ENCODE peak calls at places on chromosomes 5 and 9, in seven cellular contexts. One of them, this sample, is unnamed.

GRCh38 chr5:141821430-141821925 is 56.7 kb downstream of the PCDH1 start:
- DNase-seq in AG04450: peak
- DNase-seq in tibial artery: no peak
- DNase-seq in thyroid gland: no peak
- DNase-seq in breast epithelium: no peak
- DNase-seq in heart left ventricle: no peak
- DNase-seq in OCI-LY7: no peak
- DNase-seq in this sample: peak

GRCh38 chr5:55172051-55172899 is 702 bp downstream of the CDC20B start:
- DNase-seq in AG04450: peak
- DNase-seq in tibial artery: peak
- DNase-seq in thyroid gland: peak
- DNase-seq in breast epithelium: peak
- DNase-seq in heart left ventricle: peak
- DNase-seq in OCI-LY7: peak
- DNase-seq in this sample: peak

GRCh38 chr9:90095682-90096081 is 490.9 kb downstream of the GADD45G start:
- DNase-seq in AG04450: no peak
- DNase-seq in tibial artery: no peak
- DNase-seq in thyroid gland: no peak
- DNase-seq in breast epithelium: no peak
- DNase-seq in heart left ventricle: no peak
- DNase-seq in OCI-LY7: no peak
- DNase-seq in this sample: no peak

GRCh38 chr5:22560115-22560514 is 293.0 kb downstream of the CDH12 start:
- DNase-seq in AG04450: peak
- DNase-seq in tibial artery: no peak
- DNase-seq in thyroid gland: no peak
- DNase-seq in breast epithelium: no peak
- DNase-seq in heart left ventricle: no peak
- DNase-seq in OCI-LY7: no peak
- DNase-seq in this sample: no peak

GRCh38 chr9:22374021-22374420 is 72.6 kb upstream of the DMRTA1 start:
- DNase-seq in AG04450: no peak
- DNase-seq in tibial artery: no peak
- DNase-seq in thyroid gland: no peak
- DNase-seq in breast epithelium: no peak
- DNase-seq in heart left ventricle: no peak
- DNase-seq in OCI-LY7: no peak
- DNase-seq in this sample: no peak

GRCh38 chr5:149168276-149168675 is 27.0 kb downstream of the ABLIM3 start:
- DNase-seq in AG04450: no peak
- DNase-seq in tibial artery: no peak
- DNase-seq in thyroid gland: no peak
- DNase-seq in breast epithelium: no peak
- DNase-seq in heart left ventricle: no peak
- DNase-seq in OCI-LY7: no peak
- DNase-seq in this sample: no peak

GRCh38 chr5:144469106-144469505 is 298.4 kb downstream of the KCTD16 start:
- DNase-seq in AG04450: no peak
- DNase-seq in tibial artery: no peak
- DNase-seq in thyroid gland: no peak
- DNase-seq in breast epithelium: no peak
- DNase-seq in heart left ventricle: no peak
- DNase-seq in OCI-LY7: no peak
- DNase-seq in this sample: peak

GRCh38 chr9:37466037-37466709 is 923 bp upstream of the ZBTB5 start:
- DNase-seq in AG04450: peak
- DNase-seq in tibial artery: peak
- DNase-seq in thyroid gland: peak
- DNase-seq in breast epithelium: peak
- DNase-seq in heart left ventricle: peak
- DNase-seq in OCI-LY7: peak
- DNase-seq in this sample: no peak

GRCh38 chr5:112757468-112758208 is 20.0 kb downstream of the APC start:
- DNase-seq in AG04450: no peak
- DNase-seq in tibial artery: no peak
- DNase-seq in thyroid gland: no peak
- DNase-seq in breast epithelium: no peak
- DNase-seq in heart left ventricle: no peak
- DNase-seq in OCI-LY7: peak
- DNase-seq in this sample: no peak

GRCh38 chr9:134190232-134191121 is 26.1 kb upstream of the RNU6ATAC start:
- DNase-seq in AG04450: no peak
- DNase-seq in tibial artery: peak
- DNase-seq in thyroid gland: no peak
- DNase-seq in breast epithelium: no peak
- DNase-seq in heart left ventricle: peak
- DNase-seq in OCI-LY7: no peak
- DNase-seq in this sample: no peak

GRCh38 chr5:163350083-163350482 is 87.3 kb upstream of the CCNG1 start:
- DNase-seq in AG04450: no peak
- DNase-seq in tibial artery: no peak
- DNase-seq in thyroid gland: no peak
- DNase-seq in breast epithelium: no peak
- DNase-seq in heart left ventricle: no peak
- DNase-seq in OCI-LY7: no peak
- DNase-seq in this sample: no peak

GRCh38 chr5:61052870-61053269 is 107.9 kb downstream of the NDUFAF2 start:
- DNase-seq in AG04450: peak
- DNase-seq in tibial artery: no peak
- DNase-seq in thyroid gland: no peak
- DNase-seq in breast epithelium: no peak
- DNase-seq in heart left ventricle: no peak
- DNase-seq in OCI-LY7: no peak
- DNase-seq in this sample: peak

GRCh38 chr5:173671121-173671949 is 54.9 kb upstream of the BOD1 start:
- DNase-seq in AG04450: no peak
- DNase-seq in tibial artery: peak
- DNase-seq in thyroid gland: peak
- DNase-seq in breast epithelium: peak
- DNase-seq in heart left ventricle: peak
- DNase-seq in OCI-LY7: no peak
- DNase-seq in this sample: no peak

GRCh38 chr5:129379406-129379805 is 80.7 kb upstream of the ADAMTS19 start:
- DNase-seq in AG04450: no peak
- DNase-seq in tibial artery: no peak
- DNase-seq in thyroid gland: no peak
- DNase-seq in breast epithelium: no peak
- DNase-seq in heart left ventricle: no peak
- DNase-seq in OCI-LY7: no peak
- DNase-seq in this sample: no peak

GRCh38 chr5:150638053-150638444 is 2.4 kb upstream of the SYNPO start:
- DNase-seq in AG04450: no peak
- DNase-seq in tibial artery: no peak
- DNase-seq in thyroid gland: no peak
- DNase-seq in breast epithelium: no peak
- DNase-seq in heart left ventricle: no peak
- DNase-seq in OCI-LY7: no peak
- DNase-seq in this sample: no peak

GRCh38 chr9:94888775-94889174 is 162.3 kb downstream of the AOPEP start:
- DNase-seq in AG04450: no peak
- DNase-seq in tibial artery: no peak
- DNase-seq in thyroid gland: no peak
- DNase-seq in breast epithelium: no peak
- DNase-seq in heart left ventricle: no peak
- DNase-seq in OCI-LY7: no peak
- DNase-seq in this sample: no peak

GRCh38 chr5:148268556-148268955 is at the start of gene SPINK13:
- DNase-seq in AG04450: no peak
- DNase-seq in tibial artery: peak
- DNase-seq in thyroid gland: peak
- DNase-seq in breast epithelium: no peak
- DNase-seq in heart left ventricle: no peak
- DNase-seq in OCI-LY7: no peak
- DNase-seq in this sample: peak

GRCh38 chr9:113221800-113222481 is 597 bp downstream of the SLC31A1 start:
- DNase-seq in AG04450: no peak
- DNase-seq in tibial artery: no peak
- DNase-seq in thyroid gland: no peak
- DNase-seq in breast epithelium: no peak
- DNase-seq in heart left ventricle: no peak
- DNase-seq in OCI-LY7: peak
- DNase-seq in this sample: no peak

GRCh38 chr9:108636023-108636422 is 219.8 kb downstream of the ACTL7B start:
- DNase-seq in AG04450: no peak
- DNase-seq in tibial artery: no peak
- DNase-seq in thyroid gland: no peak
- DNase-seq in breast epithelium: no peak
- DNase-seq in heart left ventricle: no peak
- DNase-seq in OCI-LY7: no peak
- DNase-seq in this sample: no peak

GRCh38 chr5:95620870-95621838 is 1.3 kb downstream of the GPR150 start:
- DNase-seq in AG04450: no peak
- DNase-seq in tibial artery: no peak
- DNase-seq in thyroid gland: peak
- DNase-seq in breast epithelium: no peak
- DNase-seq in heart left ventricle: peak
- DNase-seq in OCI-LY7: no peak
- DNase-seq in this sample: no peak

GRCh38 chr9:137490532-137491186 is 31.5 kb upstream of the NSMF start:
- DNase-seq in AG04450: no peak
- DNase-seq in tibial artery: no peak
- DNase-seq in thyroid gland: no peak
- DNase-seq in breast epithelium: no peak
- DNase-seq in heart left ventricle: no peak
- DNase-seq in OCI-LY7: no peak
- DNase-seq in this sample: no peak

GRCh38 chr9:70340572-70340971 is 73.9 kb downstream of the KLF9 start:
- DNase-seq in AG04450: no peak
- DNase-seq in tibial artery: no peak
- DNase-seq in thyroid gland: no peak
- DNase-seq in breast epithelium: no peak
- DNase-seq in heart left ventricle: no peak
- DNase-seq in OCI-LY7: peak
- DNase-seq in this sample: no peak

GRCh38 chr5:1462358-1462757 is 17.1 kb upstream of the SLC6A3 start:
- DNase-seq in AG04450: no peak
- DNase-seq in tibial artery: no peak
- DNase-seq in thyroid gland: no peak
- DNase-seq in breast epithelium: no peak
- DNase-seq in heart left ventricle: no peak
- DNase-seq in OCI-LY7: no peak
- DNase-seq in this sample: no peak

GRCh38 chr5:181020716-181021115 is 19.4 kb upstream of the BTNL9 start:
- DNase-seq in AG04450: no peak
- DNase-seq in tibial artery: no peak
- DNase-seq in thyroid gland: peak
- DNase-seq in breast epithelium: no peak
- DNase-seq in heart left ventricle: no peak
- DNase-seq in OCI-LY7: no peak
- DNase-seq in this sample: no peak
- H3K4me3 ChIP-seq in AG04450: no peak
- H3K4me3 ChIP-seq in tibial artery: no peak
- H3K4me3 ChIP-seq in thyroid gland: no peak
- H3K4me3 ChIP-seq in breast epithelium: no peak
- H3K4me3 ChIP-seq in heart left ventricle: no peak
- H3K4me3 ChIP-seq in OCI-LY7: no peak
- H3K4me3 ChIP-seq in this sample: no peak

GRCh38 chr5:93893050-93893449 is 151.7 kb upstream of the POU5F2 start:
- DNase-seq in AG04450: no peak
- DNase-seq in tibial artery: no peak
- DNase-seq in thyroid gland: no peak
- DNase-seq in breast epithelium: no peak
- DNase-seq in heart left ventricle: no peak
- DNase-seq in OCI-LY7: no peak
- DNase-seq in this sample: no peak

GRCh38 chr5:93890657-93891056 is 149.3 kb upstream of the POU5F2 start:
- DNase-seq in AG04450: no peak
- DNase-seq in tibial artery: no peak
- DNase-seq in thyroid gland: no peak
- DNase-seq in breast epithelium: no peak
- DNase-seq in heart left ventricle: no peak
- DNase-seq in OCI-LY7: no peak
- DNase-seq in this sample: no peak

GRCh38 chr5:93891491-93892480 is 150.4 kb upstream of the POU5F2 start:
- DNase-seq in AG04450: no peak
- DNase-seq in tibial artery: no peak
- DNase-seq in thyroid gland: no peak
- DNase-seq in breast epithelium: no peak
- DNase-seq in heart left ventricle: no peak
- DNase-seq in OCI-LY7: no peak
- DNase-seq in this sample: no peak

GRCh38 chr5:93892481-93892880 is 151.1 kb upstream of the POU5F2 start:
- DNase-seq in AG04450: no peak
- DNase-seq in tibial artery: no peak
- DNase-seq in thyroid gland: no peak
- DNase-seq in breast epithelium: no peak
- DNase-seq in heart left ventricle: no peak
- DNase-seq in OCI-LY7: no peak
- DNase-seq in this sample: no peak

GRCh38 chr5:93894471-93895354 is 153.3 kb upstream of the POU5F2 start:
- DNase-seq in AG04450: no peak
- DNase-seq in tibial artery: no peak
- DNase-seq in thyroid gland: no peak
- DNase-seq in breast epithelium: no peak
- DNase-seq in heart left ventricle: no peak
- DNase-seq in OCI-LY7: no peak
- DNase-seq in this sample: no peak
- TF ChIP-seq CTCF in AG04450: peak
- TF ChIP-seq CTCF in tibial artery: no peak
- TF ChIP-seq CTCF in thyroid gland: no peak
- TF ChIP-seq CTCF in breast epithelium: no peak
- TF ChIP-seq CTCF in heart left ventricle: peak
- TF ChIP-seq CTCF in OCI-LY7: peak
- TF ChIP-seq CTCF in this sample: peak

DNA sequence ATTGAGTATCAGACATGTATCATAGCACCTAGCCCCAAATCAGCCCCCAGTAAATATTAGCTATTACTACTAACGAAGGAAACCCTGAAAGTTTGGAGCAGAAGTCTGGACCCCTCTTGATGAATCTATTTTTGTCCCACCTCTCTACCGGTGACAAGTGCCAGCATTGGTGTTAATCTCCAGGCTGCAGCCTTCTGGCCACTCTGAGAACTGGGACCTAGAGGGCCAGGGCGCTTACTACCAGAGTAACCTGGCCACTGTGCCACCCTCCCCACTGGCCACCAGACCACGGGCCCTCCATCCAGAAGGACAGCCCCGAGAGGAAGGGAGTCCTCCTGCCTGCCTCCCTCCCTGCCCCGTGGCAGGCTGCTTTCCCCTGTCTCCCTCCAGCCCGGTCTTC is 349 bp downstream of the KCNMB1 start:
- DNase-seq in AG04450: no peak
- DNase-seq in tibial artery: no peak
- DNase-seq in thyroid gland: no peak
- DNase-seq in breast epithelium: no peak
- DNase-seq in heart left ventricle: no peak
- DNase-seq in OCI-LY7: no peak
- DNase-seq in this sample: no peak
- H3K4me3 ChIP-seq in AG04450: no peak
- H3K4me3 ChIP-seq in tibial artery: peak
- H3K4me3 ChIP-seq in thyroid gland: no peak
- H3K4me3 ChIP-seq in breast epithelium: peak
- H3K4me3 ChIP-seq in heart left ventricle: peak
- H3K4me3 ChIP-seq in OCI-LY7: no peak
- H3K4me3 ChIP-seq in this sample: no peak

GRCh38 chr9:82903503-82903902 is 159.4 kb downstream of the RASEF start:
- DNase-seq in AG04450: no peak
- DNase-seq in tibial artery: no peak
- DNase-seq in thyroid gland: no peak
- DNase-seq in breast epithelium: no peak
- DNase-seq in heart left ventricle: no peak
- DNase-seq in OCI-LY7: no peak
- DNase-seq in this sample: no peak
- TF ChIP-seq CTCF in AG04450: peak
- TF ChIP-seq CTCF in tibial artery: no peak
- TF ChIP-seq CTCF in thyroid gland: no peak
- TF ChIP-seq CTCF in breast epithelium: no peak
- TF ChIP-seq CTCF in heart left ventricle: no peak
- TF ChIP-seq CTCF in OCI-LY7: peak
- TF ChIP-seq CTCF in this sample: peak